ENCODE peak calls at places on chromosomes 16 and 17, in four cellular contexts. Y is adipocyte; T is CD8-positive, alpha-beta T cell; F is LoVo. O is an unnamed sample.

GRCh38 chr16:85916141-85916890 is 17.4 kb downstream of the IRF8 start:
- DNase-seq in Y (no peak), T (no peak), F (peak; percentile 75), O (no peak)

GRCh38 chr17:8991514-8992285 is 26.2 kb upstream of the PIK3R5 start:
- DNase-seq in Y (peak; percentile 88), T (peak; percentile 46), F (peak; percentile 21), O (peak; percentile 25)

GRCh38 chr17:38324141-38324540 is 19.6 kb downstream of the GPR179 start:
- DNase-seq in Y (no peak), T (no peak), F (no peak), O (no peak)

GRCh38 chr17:43902190-43902589 is 5.1 kb downstream of the MPP2 start:
- DNase-seq in Y (no peak), T (no peak), F (no peak), O (no peak)

GRCh38 chr17:76992911-76993310 is 124.7 kb downstream of the MGAT5B start:
- DNase-seq in Y (no peak), T (no peak), F (no peak), O (no peak)

GRCh38 chr17:30236807-30237206 is 1.3 kb upstream of the SLC6A4 start:
- DNase-seq in Y (peak; percentile 23), T (no peak), F (peak; percentile 57), O (no peak)

GRCh38 chr16:84532299-84532724 is 27.9 kb upstream of the MEAK7 start:
- DNase-seq in Y (peak; percentile 92), T (no peak), F (no peak), O (no peak)

GRCh38 chr17:2214047-2214717 is 89.4 kb downstream of the SMG6 start:
- DNase-seq in Y (peak; percentile 88), T (no peak), F (no peak), O (no peak)

GRCh38 chr17:11986179-11986938 is 10.9 kb downstream of the ZNF18 start:
- DNase-seq in Y (no peak), T (no peak), F (no peak), O (no peak)

GRCh38 chr16:20675488-20676267 is 21.8 kb downstream of the ACSM1 start:
- DNase-seq in Y (peak; percentile 1), T (peak; percentile 9), F (peak; percentile 33), O (peak; percentile 17)

GRCh38 chr17:79714129-79714528 is 16.6 kb upstream of the ENPP7 start:
- DNase-seq in Y (no peak), T (no peak), F (no peak), O (no peak)

O was measured in T-cell.